ENCODE peak calls at places on chromosomes 7 and 10, in seven cellular contexts. I is effector memory CD8-positive, alpha-beta T cell; O is NCI-H1092 treated with DMSO at 0.1 percent for 48 hours; L is T-helper 9 cell; F is EL; H is activated T-cell treated with anti-CD3 and anti-CD28 coated beads for 24 hours; S is WERI-Rb-1. E is an unnamed sample.

GRCh38 chr10:23230582-23230981 is 38.5 kb downstream of the PTF1A start:
- DNase-seq in F (no peak), S (no peak), H (no peak), O (no peak), L (no peak), I (no peak), E (no peak)

GRCh38 chr7:3285652-3286051 is 15.4 kb upstream of the SDK1 start:
- DNase-seq in F (no peak), H (no peak), I (no peak), O (no peak), L (no peak), S (no peak), E (no peak)

GRCh38 chr10:17276756-17277424 is 48.8 kb downstream of the VIM start:
- DNase-seq in O (no peak), I (no peak), L (no peak), S (no peak), F (no peak), H (no peak), E (no peak)

GRCh38 chr7:145324081-145324480 is 488.2 kb upstream of the TPK1 start:
- DNase-seq in O (no peak), F (no peak), I (no peak), L (no peak), H (no peak), S (no peak), E (no peak)

GRCh38 chr7:97845622-97846203 is 26.5 kb downstream of the ASNS start:
- DNase-seq in S (no peak), H (no peak), O (peak; percentile 16), L (no peak), I (no peak), F (peak; percentile 13), E (no peak)

GRCh38 chr7:95199779-95200558 is 124.4 kb downstream of the PON1 start:
- DNase-seq in I (no peak), F (peak; percentile 44), O (peak; percentile 90), H (no peak), S (peak; percentile 39), L (no peak), E (no peak)

GRCh38 chr10:120789804-120790203 is 61.4 kb upstream of the WDR11 start:
- DNase-seq in L (no peak), H (no peak), S (no peak), F (no peak), I (no peak), O (no peak), E (no peak)

GRCh38 chr7:85125160-85125559 is 61.7 kb downstream of the SEMA3D start:
- DNase-seq in O (no peak), F (no peak), S (no peak), H (no peak), L (no peak), I (no peak), E (no peak)

GRCh38 chr7:68547794-68548193 is 1050.5 kb upstream of the AUTS2 start:
- DNase-seq in F (no peak), L (no peak), H (no peak), O (no peak), S (no peak), I (no peak), E (no peak)

GRCh38 chr7:1235501-1236131 is 2.9 kb downstream of the UNCX start:
- DNase-seq in S (no peak), O (no peak), F (no peak), I (no peak), H (no peak), L (no peak), E (no peak)

GRCh38 chr7:75888464-75889222 is 9.8 kb downstream of the RHBDD2 start:
- DNase-seq in F (no peak), L (no peak), H (no peak), O (no peak), S (no peak), I (no peak), E (no peak)

GRCh38 chr10:88318803-88319202 is 264.3 kb downstream of the RNLS start:
- DNase-seq in F (no peak), H (no peak), L (no peak), I (no peak), S (peak; percentile 9), O (no peak), E (no peak)

GRCh38 chr7:82018226-82018625 is 248.4 kb upstream of the HGF start:
- DNase-seq in O (no peak), S (no peak), F (no peak), L (no peak), H (no peak), I (no peak), E (no peak)

GRCh38 chr7:100089458-100090201 is 861 bp downstream of the COPS6 start:
- DNase-seq in I (no peak), L (no peak), F (peak; percentile 53), S (no peak), H (no peak), O (no peak), E (no peak)

GRCh38 chr10:3654496-3654895 is 130.5 kb downstream of the KLF6 start:
- DNase-seq in S (no peak), O (no peak), H (no peak), L (no peak), I (no peak), F (peak; percentile 53), E (no peak)

GRCh38 chr7:98282727-98283126 is 1.2 kb downstream of the BRI3 start:
- DNase-seq in F (peak; percentile 30), L (no peak), S (no peak), I (no peak), H (no peak), O (no peak), E (no peak)

GRCh38 chr10:94002156-94002555 is 8.4 kb downstream of the PLCE1 start:
- DNase-seq in H (no peak), S (no peak), I (no peak), F (no peak), O (no peak), L (no peak), E (no peak)

GRCh38 chr7:152366662-152367061 is 69.1 kb downstream of the KMT2C start:
- DNase-seq in S (no peak), L (no peak), H (no peak), I (no peak), O (no peak), F (no peak), E (no peak)

GRCh38 chr10:32961892-32962369 is 3.9 kb upstream of the ITGB1 start:
- DNase-seq in O (no peak), H (no peak), I (no peak), F (peak; percentile 88), S (no peak), L (no peak), E (no peak)

E was measured in naive B cell.